ENCODE peak calls at places on chromosome 13, in nine cellular contexts. I, K, U, F, R, V, B, E and S are unnamed samples.

GRCh38 chr13:46655727-46656180 is 102.8 kb downstream of the LRCH1 start:
- ATAC-seq in I (peak), K (peak), U (no peak), F (peak), R (peak), V (peak), B (peak), E (peak), S (peak)

GRCh38 chr13:95485045-95485517 is 67.4 kb upstream of the CLDN10 start:
- ATAC-seq in I (peak), K (peak), U (peak), F (peak), R (no peak), V (peak), B (peak), E (peak), S (peak)

GRCh38 chr13:60627071-60627686 is 230.2 kb downstream of the TDRD3 start:
- ATAC-seq in I (no peak), K (peak), U (no peak), F (peak), R (no peak), V (no peak), B (no peak), E (peak), S (no peak)

GRCh38 chr13:28449826-28450773 is 44.8 kb downstream of the FLT1 start:
- ATAC-seq in I (no peak), K (no peak), U (no peak), F (no peak), R (no peak), V (no peak), B (peak), E (no peak), S (no peak)

GRCh38 chr13:48144413-48145035 is 49.6 kb upstream of the MED4 start:
- ATAC-seq in I (no peak), K (no peak), U (peak), F (peak), R (peak), V (peak), B (peak), E (peak), S (peak)

GRCh38 chr13:37869756-37870488 is at the start of gene TRPC4:
- ATAC-seq in I (peak), K (peak), U (no peak), F (peak), R (peak), V (peak), B (peak), E (peak), S (peak)

GRCh38 chr13:112861876-112862615 is 107.0 kb upstream of the MCF2L start:
- ATAC-seq in I (no peak), K (no peak), U (no peak), F (no peak), R (no peak), V (no peak), B (no peak), E (no peak), S (no peak)

GRCh38 chr13:50608357-50608756 is 235.1 kb downstream of the DLEU7 start:
- ATAC-seq in I (no peak), K (no peak), U (no peak), F (no peak), R (no peak), V (no peak), B (no peak), E (no peak), S (no peak)